ENCODE peak calls at places on chromosomes 16 and 17, in eight cellular contexts. N is thoracic aorta, J is GM13977, H is H1, P is HFFc6, W is PC-9, K is fibroblast of pulmonary artery, A is astrocyte of the cerebellum. S is an unnamed sample.

GRCh38 chr17:60585887-60586286 is 14.1 kb upstream of the PPM1D start:
- DNase-seq in N (no peak), J (no peak), H (no peak), P (no peak), W (no peak), K (no peak), A (no peak), S (no peak)

GRCh38 chr17:60548990-60549389 is 22.9 kb upstream of the APPBP2 start:
- DNase-seq in N (no peak), J (no peak), H (no peak), P (no peak), W (no peak), K (peak), A (no peak), S (no peak)

GRCh38 chr16:4488486-4488967 is 12.3 kb downstream of the HMOX2 start:
- DNase-seq in N (no peak), J (no peak), H (no peak), P (no peak), W (no peak), K (peak), A (no peak), S (no peak)

GRCh38 chr17:47317119-47317518 is 6.6 kb upstream of the EFCAB13 start:
- DNase-seq in N (no peak), J (no peak), H (no peak), P (no peak), W (no peak), K (peak), A (peak), S (no peak)

GRCh38 chr16:80526418-80527061 is 14.3 kb upstream of the DYNLRB2 start:
- DNase-seq in N (no peak), J (peak), H (no peak), P (peak), W (no peak), K (peak), A (peak), S (no peak)

GRCh38 chr16:27242868-27243590 is 25.5 kb downstream of the NSMCE1 start:
- DNase-seq in N (peak), J (no peak), H (no peak), P (peak), W (peak), K (peak), A (peak), S (peak)

GRCh38 chr17:6639014-6639650 is 1.4 kb downstream of the KIAA0753 start:
- DNase-seq in N (no peak), J (no peak), H (no peak), P (no peak), W (no peak), K (no peak), A (no peak), S (no peak)

GRCh38 chr16:30728904-30729672 is 19.1 kb upstream of the PHKG2 start:
- DNase-seq in N (no peak), J (no peak), H (no peak), P (no peak), W (no peak), K (no peak), A (no peak), S (no peak)

GRCh38 chr16:13312063-13312462 is 410.7 kb downstream of the SHISA9 start:
- DNase-seq in N (no peak), J (no peak), H (no peak), P (no peak), W (no peak), K (no peak), A (no peak), S (no peak)

GRCh38 chr17:53765609-53766008 is 57.1 kb upstream of the KIF2B start:
- DNase-seq in N (no peak), J (no peak), H (no peak), P (no peak), W (no peak), K (no peak), A (no peak), S (no peak)

GRCh38 chr17:82683534-82683933 is 15.0 kb downstream of the RAB40B start:
- DNase-seq in N (no peak), J (no peak), H (no peak), P (no peak), W (no peak), K (no peak), A (no peak), S (no peak)

GRCh38 chr16:87725596-87726235 is 40.1 kb downstream of the KLHDC4 start:
- DNase-seq in N (no peak), J (no peak), H (no peak), P (no peak), W (no peak), K (peak), A (peak), S (no peak)

GRCh38 chr16:50025544-50025931 is 513 bp downstream of the CNEP1R1 start:
- DNase-seq in N (no peak), J (peak), H (peak), P (peak), W (no peak), K (no peak), A (peak), S (no peak)

GRCh38 chr17:47204722-47205418 is 4.3 kb upstream of the MYL4 start:
- DNase-seq in N (no peak), J (peak), H (no peak), P (peak), W (peak), K (no peak), A (no peak), S (no peak)

GRCh38 chr17:2189231-2189630 is 114.4 kb downstream of the SMG6 start:
- DNase-seq in N (no peak), J (no peak), H (no peak), P (no peak), W (no peak), K (no peak), A (no peak), S (no peak)

GRCh38 chr16:48393843-48394703 is 8.9 kb upstream of the SIAH1 start:
- DNase-seq in N (no peak), J (no peak), H (no peak), P (no peak), W (no peak), K (peak), A (no peak), S (no peak)

GRCh38 chr16:46482895-46483294 is 138.3 kb downstream of the SHCBP1 start:
- DNase-seq in N (no peak), J (no peak), H (no peak), P (no peak), W (no peak), K (no peak), A (no peak), S (no peak)

GRCh38 chr16:8087597-8088279 is 502.6 kb downstream of the TMEM114 start:
- DNase-seq in N (no peak), J (no peak), H (no peak), P (no peak), W (no peak), K (no peak), A (no peak), S (no peak)

GRCh38 chr17:75012320-75013076 is at the start of gene MRPL58:
- DNase-seq in N (peak), J (peak), H (peak), P (peak), W (peak), K (peak), A (peak), S (peak)

GRCh38 chr17:8153550-8153956 is 1.3 kb upstream of the PER1 start:
- DNase-seq in N (peak), J (no peak), H (no peak), P (peak), W (no peak), K (peak), A (peak), S (peak)

GRCh38 chr17:34305061-34305460 is 14.2 kb upstream of the CCL8 start:
- DNase-seq in N (no peak), J (no peak), H (no peak), P (no peak), W (no peak), K (no peak), A (no peak), S (no peak)

GRCh38 chr16:21101631-21102420 is 48.8 kb downstream of the DNAH3 start:
- DNase-seq in N (no peak), J (no peak), H (no peak), P (peak), W (no peak), K (peak), A (no peak), S (no peak)

GRCh38 chr17:40526668-40527067 is 25.2 kb upstream of the TNS4 start:
- DNase-seq in N (no peak), J (no peak), H (no peak), P (no peak), W (peak), K (no peak), A (no peak), S (no peak)

GRCh38 chr17:55420067-55420775 is 1.4 kb downstream of the MMD start:
- DNase-seq in N (no peak), J (peak), H (no peak), P (no peak), W (no peak), K (no peak), A (no peak), S (no peak)

GRCh38 chr17:82836823-82837357 is 2.9 kb downstream of the ZNF750 start:
- DNase-seq in N (no peak), J (no peak), H (no peak), P (no peak), W (no peak), K (no peak), A (no peak), S (no peak)

DNA sequence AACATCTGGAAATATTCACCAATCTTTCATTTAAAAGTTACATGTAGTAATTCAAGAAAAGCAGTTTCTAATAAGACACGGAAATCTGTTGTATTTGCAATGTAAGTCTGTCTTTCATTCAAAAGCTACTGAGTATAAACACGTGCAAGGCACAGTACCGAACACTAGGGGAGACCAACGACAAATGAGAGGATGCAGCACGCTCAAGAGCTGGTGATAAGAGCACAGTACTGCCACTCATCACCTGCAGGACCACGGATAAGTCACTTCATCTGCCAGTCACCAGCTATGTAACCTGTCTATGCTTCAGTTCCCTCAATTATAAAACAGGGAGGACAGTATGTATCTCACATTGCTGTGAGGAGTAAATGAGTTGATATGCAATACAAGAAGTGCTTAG is 67.1 kb downstream of the CLEC18A start:
- DNase-seq in N (no peak), J (peak), H (no peak), P (no peak), W (peak), K (peak), A (no peak), S (no peak)
- TF ChIP-seq CTCF in N (no peak), J (peak), H (peak), P (peak), W (no peak), K (no peak), A (no peak), S (no peak)

GRCh38 chr17:50381260-50381815 is 8.3 kb downstream of the EME1 start:
- DNase-seq in N (no peak), J (no peak), H (no peak), P (no peak), W (no peak), K (no peak), A (no peak), S (no peak)

GRCh38 chr17:50379733-50380132 is 6.7 kb downstream of the EME1 start:
- DNase-seq in N (no peak), J (no peak), H (no peak), P (no peak), W (no peak), K (no peak), A (no peak), S (no peak)

GRCh38 chr17:50381920-50382319 is 8.9 kb downstream of the EME1 start:
- DNase-seq in N (no peak), J (no peak), H (no peak), P (no peak), W (no peak), K (no peak), A (no peak), S (no peak)

GRCh38 chr17:50382931-50383330 is 9.9 kb downstream of the EME1 start:
- DNase-seq in N (no peak), J (no peak), H (no peak), P (no peak), W (no peak), K (no peak), A (no peak), S (no peak)

DNA sequence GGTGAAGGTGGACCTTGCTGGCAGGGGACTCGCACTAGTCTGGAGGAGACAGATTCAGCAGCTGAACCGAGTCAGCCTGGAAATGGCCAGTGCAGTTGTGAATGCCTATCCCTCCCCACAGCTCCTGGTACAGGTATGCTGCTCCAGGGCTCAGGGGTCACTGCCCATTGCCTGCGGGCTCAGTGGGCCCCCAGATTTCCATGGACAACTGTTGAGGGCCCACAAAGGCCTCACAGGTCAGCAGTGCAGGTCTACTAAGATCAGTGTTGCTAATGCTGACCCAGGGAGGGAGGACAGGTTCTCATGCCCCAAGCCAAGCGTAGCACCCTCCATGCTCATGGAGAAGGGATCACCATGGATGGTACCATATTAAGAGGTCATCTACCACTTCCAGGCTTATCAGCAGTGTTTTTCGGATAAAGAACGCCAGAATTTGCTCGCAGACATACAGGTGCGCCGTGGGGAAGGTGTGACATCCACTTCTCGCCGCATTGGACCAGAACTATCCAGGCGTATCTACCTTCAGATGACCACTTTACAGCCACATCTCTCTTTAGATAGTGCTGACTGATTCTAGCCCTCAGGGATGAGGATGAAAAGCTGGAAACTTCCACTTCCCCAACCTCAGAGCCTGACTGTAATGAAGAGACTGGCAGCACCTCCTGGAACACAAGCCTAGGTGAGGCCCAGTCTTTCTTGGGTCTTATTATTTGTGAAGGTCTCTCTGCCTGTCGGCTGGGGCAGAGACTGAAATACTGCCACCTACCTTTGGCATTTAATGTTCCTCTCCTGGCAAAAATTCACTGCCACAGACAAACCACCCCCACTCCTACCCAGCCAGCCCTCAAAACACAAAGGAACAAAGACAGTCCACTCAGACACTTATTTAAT is 7.6 kb downstream of the EME1 start:
- DNase-seq in N (no peak), J (no peak), H (no peak), P (no peak), W (no peak), K (no peak), A (no peak), S (no peak)
- TF ChIP-seq CTCF in N (no peak), J (peak), H (peak), P (peak), W (no peak), K (peak), A (peak), S (no peak)

GRCh38 chr17:37218849-37219248 is 156.9 kb upstream of the C17orf78 start:
- DNase-seq in N (no peak), J (no peak), H (no peak), P (no peak), W (no peak), K (no peak), A (no peak), S (no peak)

GRCh38 chr17:37221865-37222264 is 153.9 kb upstream of the C17orf78 start:
- DNase-seq in N (no peak), J (no peak), H (no peak), P (no peak), W (no peak), K (no peak), A (no peak), S (no peak)

GRCh38 chr17:37225458-37225857 is 150.3 kb upstream of the C17orf78 start:
- DNase-seq in N (no peak), J (no peak), H (no peak), P (no peak), W (no peak), K (no peak), A (no peak), S (no peak)

GRCh38 chr17:37219876-37220608 is 155.7 kb upstream of the C17orf78 start:
- DNase-seq in N (no peak), J (no peak), H (no peak), P (no peak), W (no peak), K (no peak), A (no peak), S (no peak)

GRCh38 chr17:37220609-37220953 is 155.2 kb upstream of the C17orf78 start:
- DNase-seq in N (no peak), J (peak), H (no peak), P (peak), W (no peak), K (peak), A (peak), S (no peak)
- TF ChIP-seq CTCF in N (no peak), J (peak), H (peak), P (peak), W (no peak), K (peak), A (peak), S (no peak)

GRCh38 chr16:57297856-57298255 is 13.4 kb upstream of the PLLP start:
- DNase-seq in N (no peak), J (no peak), H (no peak), P (no peak), W (no peak), K (no peak), A (no peak), S (no peak)

GRCh38 chr16:57299719-57300386 is 15.4 kb upstream of the PLLP start:
- DNase-seq in N (peak), J (peak), H (peak), P (peak), W (peak), K (peak), A (peak), S (peak)

GRCh38 chr16:57301126-57301817 is 16.8 kb upstream of the PLLP start:
- DNase-seq in N (no peak), J (no peak), H (no peak), P (no peak), W (no peak), K (no peak), A (no peak), S (no peak)

GRCh38 chr16:57300387-57301125 is 16.1 kb upstream of the PLLP start:
- DNase-seq in N (peak), J (peak), H (peak), P (peak), W (peak), K (peak), A (peak), S (peak)

DNA sequence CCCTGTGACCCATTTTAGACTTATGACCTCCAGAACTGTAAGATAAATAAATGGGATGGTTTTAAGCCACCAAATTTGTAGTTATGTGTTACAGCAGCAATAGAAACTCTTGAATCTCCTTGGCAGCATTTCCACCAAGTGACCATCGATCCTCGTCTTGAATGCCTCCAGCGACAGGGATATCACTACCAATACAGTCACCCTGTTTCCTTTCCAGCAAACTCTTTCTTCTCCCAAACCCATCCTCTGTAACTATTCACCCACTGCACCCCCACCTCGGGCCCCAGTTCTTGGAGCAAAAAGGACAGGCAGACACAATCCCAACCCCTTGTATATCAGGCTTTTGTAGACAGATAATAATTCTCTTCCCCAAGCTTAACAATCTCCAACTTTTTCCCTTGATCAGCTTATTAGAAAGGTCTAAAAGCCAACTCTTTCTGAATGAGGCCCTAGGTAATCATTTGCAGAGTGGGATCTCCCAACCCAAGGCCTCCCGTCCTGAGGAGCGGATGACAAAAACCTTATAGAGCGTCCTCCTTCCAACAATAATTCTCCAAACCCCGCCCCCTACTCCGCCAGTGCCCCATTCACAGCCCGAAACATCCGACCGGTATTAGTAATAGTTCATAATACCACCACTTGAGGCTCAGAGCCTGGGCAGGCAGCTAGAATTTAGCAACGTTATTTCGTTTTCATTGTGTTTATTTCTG is 14.7 kb upstream of the PLLP start:
- DNase-seq in N (peak), J (peak), H (peak), P (no peak), W (no peak), K (no peak), A (no peak), S (peak)
- TF ChIP-seq CTCF in N (no peak), J (no peak), H (no peak), P (no peak), W (no peak), K (peak), A (no peak), S (no peak)

GRCh38 chr17:37158290-37158689 is 209.5 kb downstream of the AATF start:
- DNase-seq in N (no peak), J (no peak), H (no peak), P (no peak), W (no peak), K (no peak), A (no peak), S (no peak)
- TF ChIP-seq CTCF in N (no peak), J (no peak), H (no peak), P (no peak), W (no peak), K (no peak), A (no peak), S (no peak)

GRCh38 chr17:56648814-56649213 is 55.3 kb downstream of the NOG start:
- DNase-seq in N (no peak), J (no peak), H (no peak), P (no peak), W (no peak), K (no peak), A (no peak), S (no peak)

GRCh38 chr17:56652608-56653007 is 59.1 kb downstream of the NOG start:
- DNase-seq in N (no peak), J (no peak), H (no peak), P (peak), W (no peak), K (no peak), A (no peak), S (no peak)

GRCh38 chr17:56656961-56657360 is 63.5 kb downstream of the NOG start:
- DNase-seq in N (no peak), J (no peak), H (no peak), P (no peak), W (no peak), K (no peak), A (no peak), S (no peak)

GRCh38 chr17:56658648-56659047 is 65.1 kb downstream of the NOG start:
- DNase-seq in N (no peak), J (no peak), H (no peak), P (no peak), W (peak), K (no peak), A (no peak), S (no peak)

DNA sequence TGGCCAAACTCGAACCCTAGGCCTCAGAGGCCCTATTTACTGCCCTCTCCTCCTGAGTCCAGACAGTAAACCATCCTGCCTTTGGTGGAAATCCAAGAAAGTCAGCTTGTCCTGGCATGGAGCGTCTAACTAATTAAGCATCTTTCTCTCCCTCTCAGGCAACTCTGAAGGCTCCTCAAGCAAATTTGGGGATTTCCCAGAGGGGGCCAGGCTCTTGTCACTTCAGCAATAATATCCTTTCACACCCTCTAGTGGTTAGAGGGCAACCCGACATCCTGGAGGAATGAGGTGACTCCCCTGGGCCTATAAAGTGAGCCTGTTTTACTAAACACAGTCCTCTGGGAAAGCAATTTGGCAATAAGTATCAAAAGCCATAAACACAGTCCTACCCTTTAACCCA is 60.4 kb downstream of the NOG start:
- DNase-seq in N (no peak), J (peak), H (no peak), P (peak), W (peak), K (peak), A (peak), S (no peak)
- TF ChIP-seq CTCF in N (no peak), J (peak), H (peak), P (peak), W (peak), K (peak), A (peak), S (no peak)